ENCODE peak calls at places on chromosomes 16 and 17, in eight cellular contexts. I, D, P, K, J, S, E and F are unnamed samples.

GRCh38 chr17:81553616-81554181 is 1.5 kb upstream of the FAAP100 start:
- DNase-seq in J (no peak), I (peak), D (no peak), K (no peak), E (peak), P (no peak), S (peak), F (no peak)

GRCh38 chr16:48616571-48616970 is 6.6 kb upstream of the N4BP1 start:
- DNase-seq in D (no peak), I (no peak), E (no peak), K (no peak), J (peak), P (no peak), S (no peak), F (no peak)

GRCh38 chr17:28935744-28936460 is 15.4 kb downstream of the PHF12 start:
- DNase-seq in P (no peak), I (no peak), D (no peak), S (no peak), J (no peak), K (no peak), E (no peak), F (no peak)

GRCh38 chr16:680967-681745 is 946 bp downstream of the STUB1 start:
- DNase-seq in S (peak), K (no peak), I (peak), D (no peak), P (no peak), E (no peak), J (no peak), F (no peak)

GRCh38 chr16:89744813-89745212 is 23.5 kb downstream of the ZNF276 start:
- DNase-seq in I (no peak), K (no peak), S (no peak), P (no peak), E (no peak), J (no peak), D (no peak), F (no peak)

GRCh38 chr16:28575446-28576109 is 21.3 kb downstream of the SULT1A2 start:
- DNase-seq in S (no peak), J (no peak), E (no peak), D (no peak), I (no peak), P (no peak), K (no peak), F (no peak)

GRCh38 chr16:149024-149675 is 3.3 kb upstream of the HBZ start:
- DNase-seq in D (no peak), S (no peak), E (no peak), P (no peak), J (no peak), K (no peak), I (no peak), F (no peak)

GRCh38 chr17:11245187-11245586 is 4.2 kb downstream of the SHISA6 start:
- DNase-seq in P (no peak), I (no peak), D (no peak), E (no peak), S (no peak), K (no peak), J (no peak), F (no peak)

GRCh38 chr17:38743556-38744171 is 4.5 kb downstream of the PCGF2 start:
- DNase-seq in P (no peak), D (no peak), J (no peak), E (no peak), K (no peak), I (no peak), S (no peak), F (no peak)

GRCh38 chr17:43013296-43013695 is 6.7 kb downstream of the IFI35 start:
- DNase-seq in P (no peak), D (no peak), I (no peak), K (no peak), J (no peak), S (no peak), E (no peak), F (no peak)

GRCh38 chr16:81711609-81712329 is 67.3 kb upstream of the PLCG2 start:
- DNase-seq in S (peak), K (no peak), D (peak), I (peak), J (peak), P (peak), E (no peak), F (no peak)

GRCh38 chr17:58172369-58173071 is 5.7 kb downstream of the OR4D2 start:
- DNase-seq in S (peak), P (no peak), K (no peak), J (no peak), I (peak), D (no peak), E (no peak), F (no peak)

GRCh38 chr17:46063239-46063638 is 64.2 kb downstream of the STH start:
- DNase-seq in S (peak), I (peak), D (no peak), P (no peak), E (no peak), K (no peak), J (no peak), F (no peak)

GRCh38 chr17:65696739-65697394 is 135.4 kb upstream of the AXIN2 start:
- DNase-seq in E (no peak), I (no peak), P (no peak), S (peak), K (no peak), D (no peak), J (no peak), F (no peak)

GRCh38 chr17:7263071-7263800 is 958 bp upstream of the CLDN7 start:
- DNase-seq in K (no peak), S (no peak), P (no peak), D (peak), J (no peak), E (no peak), I (peak), F (peak)

GRCh38 chr17:75465039-75465438 is 8.6 kb downstream of the TMEM94 start:
- DNase-seq in I (no peak), S (no peak), P (no peak), D (no peak), K (no peak), E (no peak), J (no peak), F (no peak)

GRCh38 chr17:248337-249235 is 67.1 kb upstream of the DOC2B start:
- DNase-seq in P (no peak), K (no peak), S (no peak), J (no peak), D (peak), I (no peak), E (no peak), F (peak)

GRCh38 chr17:72725432-72726068 is 366.9 kb downstream of the SLC39A11 start:
- DNase-seq in P (peak), J (no peak), I (peak), E (peak), S (peak), K (no peak), D (peak), F (no peak)

DNA sequence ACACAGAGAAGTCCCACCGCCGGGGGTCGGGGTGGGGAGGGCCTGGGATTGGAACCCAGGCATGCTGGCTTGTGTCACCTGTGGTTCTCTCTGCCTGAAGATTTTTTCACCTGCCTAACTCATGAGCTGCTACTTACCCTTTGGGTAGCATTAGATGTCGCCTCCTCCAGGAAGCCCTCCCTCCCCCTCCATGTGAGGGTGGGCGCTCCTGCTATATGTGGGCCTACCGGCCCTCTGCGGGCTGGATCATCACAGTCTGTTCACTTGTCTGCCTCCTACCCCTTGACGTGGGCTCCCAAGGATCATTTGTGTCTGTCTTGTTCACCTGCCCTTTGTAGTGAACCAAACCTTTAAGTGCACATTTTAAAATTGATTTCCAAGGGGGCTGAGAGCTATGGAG is 106.8 kb downstream of the SEC14L1 start:
- DNase-seq in S (no peak), E (no peak), K (no peak), I (no peak), D (no peak), J (no peak), P (no peak), F (no peak)
- TF ChIP-seq CTCF in S (no peak), E (no peak), K (no peak), I (no peak), D (no peak), J (no peak), P (no peak), F (no peak)

GRCh38 chr16:68246671-68247070 is 1.5 kb downstream of the PLA2G15 start:
- DNase-seq in P (no peak), D (no peak), I (no peak), K (no peak), E (no peak), J (no peak), S (no peak), F (no peak)

GRCh38 chr16:68242926-68243858 is 2.0 kb upstream of the PLA2G15 start:
- DNase-seq in I (no peak), D (no peak), E (no peak), J (no peak), P (no peak), S (no peak), K (no peak), F (no peak)

GRCh38 chr16:68244481-68244902 is 681 bp upstream of the PLA2G15 start:
- DNase-seq in E (no peak), I (no peak), P (no peak), D (no peak), S (no peak), K (no peak), J (no peak), F (no peak)

GRCh38 chr16:68246121-68246520 is 948 bp downstream of the PLA2G15 start:
- DNase-seq in S (no peak), D (no peak), K (no peak), J (no peak), P (no peak), I (no peak), E (no peak), F (no peak)

DNA sequence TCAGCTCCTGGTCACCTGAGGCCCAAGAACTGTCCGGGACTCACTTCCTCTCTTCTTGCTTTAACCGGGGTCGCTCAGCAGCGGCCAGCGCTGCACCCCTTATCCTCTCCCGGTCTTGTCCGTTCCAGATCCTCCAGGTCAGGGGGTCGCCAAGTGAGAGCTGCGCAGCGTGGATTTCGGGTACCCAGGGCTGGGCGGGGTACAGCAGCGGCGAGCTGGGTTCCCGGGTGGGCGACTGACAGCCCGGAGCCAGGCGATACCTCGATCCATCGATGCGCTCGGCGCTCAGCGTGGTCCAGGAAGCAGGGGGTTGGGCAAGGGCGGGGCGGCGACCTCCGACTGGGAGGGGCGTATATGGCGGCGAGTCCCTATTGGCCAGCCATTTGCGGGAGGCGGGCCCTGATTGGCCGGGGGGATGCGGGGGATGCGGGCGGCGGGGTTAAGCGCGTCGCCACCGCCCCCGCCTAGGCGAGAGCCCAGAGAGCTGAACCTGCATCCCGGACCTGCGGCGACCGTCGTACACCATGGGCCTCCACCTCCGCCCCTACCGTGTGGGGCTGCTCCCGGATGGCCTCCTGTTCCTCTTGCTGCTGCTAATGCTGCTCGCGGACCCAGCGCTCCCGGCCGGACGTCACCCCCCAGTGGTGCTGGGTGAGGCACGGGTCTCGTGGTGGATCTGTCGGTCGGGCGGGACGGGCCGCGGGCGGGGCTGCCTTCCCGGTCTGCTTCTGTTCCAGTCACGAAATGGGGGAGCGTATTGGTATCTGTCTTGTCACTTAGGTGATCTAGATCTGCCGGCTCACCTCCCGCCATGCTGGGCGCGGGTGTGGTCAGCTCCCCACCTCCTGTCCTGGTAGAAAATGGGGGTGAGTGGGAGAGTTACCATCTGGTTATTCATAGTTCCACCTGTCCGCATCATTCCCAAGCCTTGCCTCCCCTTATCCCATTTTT is at the start of gene PLA2G15:
- DNase-seq in D (peak), I (peak), K (peak), J (peak), E (peak), S (peak), P (peak), F (peak)
- TF ChIP-seq CTCF in D (no peak), I (no peak), K (no peak), J (no peak), E (no peak), S (no peak), P (no peak), F (no peak)

GRCh38 chr16:26765087-26765486 is 301.6 kb upstream of the C16orf82 start:
- DNase-seq in K (no peak), J (no peak), E (peak), D (no peak), P (peak), I (peak), S (no peak), F (no peak)
- TF ChIP-seq CTCF in K (no peak), J (peak), E (peak), D (no peak), P (peak), I (no peak), S (peak), F (no peak)

GRCh38 chr17:18245038-18245776 is 13.3 kb downstream of the FLII start:
- DNase-seq in K (no peak), E (no peak), P (no peak), J (no peak), S (no peak), D (no peak), I (no peak), F (no peak)
- TF ChIP-seq CTCF in K (no peak), E (no peak), P (no peak), J (no peak), S (no peak), D (no peak), I (no peak), F (no peak)

GRCh38 chr16:58685084-58685449 is 497 bp upstream of the SLC38A7 start:
- DNase-seq in J (no peak), I (peak), K (no peak), P (no peak), S (no peak), E (no peak), D (no peak), F (no peak)
- TF ChIP-seq CTCF in J (no peak), I (no peak), K (no peak), P (no peak), S (no peak), E (no peak), D (no peak), F (no peak)